ENCODE peak calls at places on chromosomes 16 and 17, in five cellular contexts. O is coronary artery, U is HFF-Myc, F is body of pancreas, I is left ventricle myocardium inferior. B is an unnamed sample.

GRCh38 chr16:89722392-89723278 is 1.3 kb downstream of the ZNF276 start:
- DNase-seq in O (no peak), U (no peak), F (no peak), I (peak; percentile 82), B (no peak)

GRCh38 chr17:17495448-17496188 is 577 bp downstream of the RASD1 start:
- DNase-seq in O (no peak), U (no peak), F (no peak), I (no peak), B (no peak)

GRCh38 chr17:949623-950338 is 29.8 kb downstream of the NXN start:
- DNase-seq in O (no peak), U (no peak), F (no peak), I (no peak), B (no peak)

GRCh38 chr16:53465606-53466290 is 31.5 kb downstream of the RBL2 start:
- DNase-seq in O (no peak), U (peak; percentile 29), F (peak; percentile 26), I (no peak), B (peak; percentile 77)

GRCh38 chr16:10250137-10250850 is 68.1 kb upstream of the GRIN2A start:
- DNase-seq in O (no peak), U (no peak), F (no peak), I (no peak), B (no peak)

GRCh38 chr17:9074106-9074505 is 52.8 kb downstream of the NTN1 start:
- DNase-seq in O (no peak), U (no peak), F (no peak), I (no peak), B (no peak)

GRCh38 chr17:51860934-51861561 is 297.5 kb downstream of the CA10 start:
- DNase-seq in O (no peak), U (no peak), F (peak; percentile 39), I (no peak), B (no peak)

GRCh38 chr16:88773812-88774291 is 11.2 kb downstream of the PIEZO1 start:
- DNase-seq in O (no peak), U (peak; percentile 54), F (no peak), I (peak; percentile 75), B (peak; percentile 73)

GRCh38 chr17:77899494-77899893 is 59.0 kb upstream of the TNRC6C start:
- DNase-seq in O (no peak), U (no peak), F (no peak), I (no peak), B (no peak)

GRCh38 chr16:19810817-19811731 is 73.6 kb downstream of the GPRC5B start:
- DNase-seq in O (no peak), U (no peak), F (no peak), I (no peak), B (no peak)

GRCh38 chr17:7475764-7476422 is 3.5 kb downstream of the ZBTB4 start:
- DNase-seq in O (no peak), U (no peak), F (peak; percentile 36), I (peak; percentile 61), B (no peak)

GRCh38 chr17:45758544-45758943 is 25.6 kb upstream of the CRHR1 start:
- DNase-seq in O (no peak), U (no peak), F (no peak), I (no peak), B (no peak)

GRCh38 chr17:28968914-28969295 is 17.6 kb upstream of the PHF12 start:
- DNase-seq in O (no peak), U (no peak), F (no peak), I (no peak), B (no peak)
- H3K4me3 ChIP-seq in O (no peak overlapping the region), U (no peak overlapping the region), F (no peak overlapping the region), I (no peak overlapping the region), B (no peak overlapping the region)

GRCh38 chr17:32927724-32928526 is at the start of gene TMEM98:
- DNase-seq in O (peak; percentile 69), U (no peak), F (peak; percentile 56), I (peak; percentile 20), B (peak; percentile 35)
- H3K4me3 ChIP-seq in O (peak within 1 kb of the TSS; percentile 93), U (peak within 1 kb of the TSS; percentile 68), F (peak within 1 kb of the TSS; percentile 61), I (peak within 1 kb of the TSS; percentile 75), B (peak within 1 kb of the TSS; percentile 83)

DNA sequence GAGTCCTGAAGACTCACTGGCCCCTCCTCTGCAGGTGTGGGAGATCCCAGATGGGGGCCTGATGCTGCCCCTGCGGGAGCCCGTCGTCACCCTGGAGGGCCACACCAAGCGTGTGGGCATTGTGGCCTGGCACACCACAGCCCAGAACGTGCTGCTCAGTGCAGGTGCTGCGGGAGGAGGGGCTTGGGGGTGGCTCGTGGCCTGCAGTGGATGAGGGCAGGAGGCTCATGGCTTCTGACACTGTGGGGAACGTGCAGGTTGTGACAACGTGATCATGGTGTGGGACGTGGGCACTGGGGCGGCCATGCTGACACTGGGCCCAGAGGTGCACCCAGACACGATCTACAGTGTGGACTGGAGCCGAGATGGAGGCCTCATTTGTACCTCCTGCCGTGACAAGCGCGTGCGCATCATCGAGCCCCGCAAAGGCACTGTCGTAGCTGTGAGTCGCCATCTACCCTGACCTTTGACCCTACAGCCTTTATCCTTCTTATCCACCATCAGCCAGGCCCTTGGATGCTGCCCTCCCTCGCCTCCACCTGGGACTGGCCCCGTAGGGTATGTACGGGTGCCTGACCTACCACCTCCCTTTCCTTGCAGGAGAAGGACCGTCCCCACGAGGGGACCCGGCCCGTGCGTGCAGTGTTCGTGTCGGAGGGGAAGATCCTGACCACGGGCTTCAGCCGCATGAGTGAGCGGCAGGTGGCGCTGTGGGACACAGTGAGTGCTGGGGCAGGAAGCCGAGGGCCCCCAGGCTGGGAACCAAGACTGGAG is 3.6 kb downstream of the CORO1A start:
- DNase-seq in O (peak; percentile 75), U (no peak), F (peak; percentile 76), I (peak; percentile 75), B (no peak)
- H3K4me3 ChIP-seq in O (peak overlapping the region; percentile 72), U (no peak overlapping the region), F (no peak overlapping the region), I (peak overlapping the region; percentile 75), B (no peak overlapping the region)

DNA sequence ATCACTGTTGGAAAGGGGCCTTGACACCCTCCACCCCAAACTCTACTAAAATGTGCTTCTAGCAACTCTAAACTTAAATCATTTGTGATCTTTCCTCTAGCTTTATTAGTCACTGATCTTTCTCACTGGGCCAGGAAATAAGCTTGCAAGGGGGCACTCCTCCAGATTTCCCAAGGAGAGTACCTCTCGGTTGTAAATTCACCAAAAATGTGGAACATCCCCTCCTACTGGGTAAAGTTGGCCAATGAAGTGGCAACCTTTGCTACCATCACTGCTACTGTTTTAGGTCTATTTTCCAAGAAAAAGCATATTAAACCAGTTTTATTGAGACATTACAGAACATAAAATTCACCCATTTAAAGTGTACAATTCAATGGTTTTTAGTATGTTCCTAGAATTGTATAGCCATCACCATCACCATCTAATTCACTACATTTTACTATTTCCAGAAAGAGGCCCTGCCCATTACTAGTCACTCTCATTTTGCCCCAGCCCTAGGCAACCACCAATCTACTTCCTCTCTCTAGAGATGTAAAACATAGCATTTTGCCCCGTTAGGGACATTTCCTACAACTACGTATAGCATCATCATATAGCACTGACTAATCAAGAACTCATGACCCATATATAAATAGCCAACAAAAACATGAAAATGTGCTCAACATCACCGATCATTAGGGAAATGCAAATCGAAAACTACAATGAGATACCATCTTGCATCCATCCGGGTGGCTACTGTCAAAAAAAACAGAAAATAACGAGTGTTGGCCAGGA is 44.6 kb upstream of the ADCY9 start:
- DNase-seq in O (no peak), U (no peak), F (no peak), I (no peak), B (no peak)
- H3K4me3 ChIP-seq in O (no peak overlapping the region), U (no peak overlapping the region), F (no peak overlapping the region), I (no peak overlapping the region), B (no peak overlapping the region)

GRCh38 chr17:34358631-34359030 is 2.4 kb downstream of the CCL13 start:
- DNase-seq in O (no peak), U (no peak), F (no peak), I (no peak), B (no peak)

GRCh38 chr17:34363183-34363661 is at the start of gene CCL1:
- DNase-seq in O (no peak), U (no peak), F (no peak), I (no peak), B (no peak)

GRCh38 chr17:34360571-34360970 is 2.5 kb downstream of the CCL1 start:
- DNase-seq in O (no peak), U (no peak), F (no peak), I (no peak), B (no peak)

GRCh38 chr17:34364741-34365140 is 1.7 kb upstream of the CCL1 start:
- DNase-seq in O (no peak), U (no peak), F (no peak), I (no peak), B (no peak)

GRCh38 chr17:34361478-34362061 is 1.5 kb downstream of the CCL1 start:
- DNase-seq in O (peak; percentile 91), U (peak; percentile 88), F (peak; percentile 89), I (peak; percentile 89), B (peak; percentile 66)
- H3K4me3 ChIP-seq in O (no peak overlapping the region), U (no peak overlapping the region), F (no peak overlapping the region), I (no peak overlapping the region), B (no peak overlapping the region)